ENCODE peak calls at places on chromosomes 12 and 14, in four cellular contexts. M is heart left ventricle, L is ACHN, N is NCI-H345. J is an unnamed sample.

GRCh38 chr12:69527506-69528272 is 57.5 kb downstream of the FRS2 start:
- DNase-seq in L (no peak), M (no peak), N (no peak), J (no peak)

GRCh38 chr14:66121859-66122258 is 364.3 kb upstream of the CCDC196 start:
- DNase-seq in M (no peak), L (no peak), N (no peak), J (no peak)

GRCh38 chr12:110846615-110847566 is at the start of gene CCDC63:
- DNase-seq in L (peak; percentile 49), M (peak; percentile 75), N (peak; percentile 39), J (peak; percentile 77)

GRCh38 chr12:111394480-111394879 is 11.2 kb upstream of the SH2B3 start:
- DNase-seq in L (no peak), M (no peak), N (no peak), J (no peak)

GRCh38 chr12:76402259-76402658 is 54.0 kb upstream of the BBS10 start:
- DNase-seq in M (no peak), N (no peak), L (no peak), J (no peak)

GRCh38 chr12:109762673-109763191 is 49.1 kb downstream of the FAM222A start:
- DNase-seq in M (no peak), N (no peak), L (no peak), J (no peak)

GRCh38 chr12:15982071-15982470 is 70.9 kb downstream of the DERA start:
- DNase-seq in N (no peak), M (no peak), L (no peak), J (no peak)

GRCh38 chr12:55725556-55725955 is 3.3 kb downstream of the CD63 start:
- DNase-seq in L (no peak), M (peak; percentile 24), N (no peak), J (no peak)

GRCh38 chr12:2319747-2320146 is 267.0 kb downstream of the CACNA1C start:
- DNase-seq in L (peak; percentile 12), N (no peak), M (peak; percentile 54), J (no peak)

GRCh38 chr14:105309371-105309770 is 5.2 kb upstream of the PACS2 start:
- DNase-seq in L (no peak), N (no peak), M (no peak), J (no peak)

GRCh38 chr14:75120546-75121291 is 6.1 kb downstream of the NEK9 start:
- DNase-seq in L (no peak), M (no peak), N (no peak), J (no peak)

GRCh38 chr12:94208433-94208921 is 60.1 kb downstream of the PLXNC1 start:
- DNase-seq in L (no peak), M (peak; percentile 28), N (no peak), J (no peak)

GRCh38 chr12:93000026-93000425 is 70.9 kb upstream of the EEA1 start:
- DNase-seq in N (no peak), M (no peak), L (no peak), J (no peak)

GRCh38 chr12:107372229-107372658 is 278.9 kb upstream of the CRY1 start:
- DNase-seq in N (no peak), L (no peak), M (no peak), J (no peak)

GRCh38 chr12:79677667-79678066 is 13.1 kb downstream of the PAWR start:
- DNase-seq in N (no peak), L (no peak), M (no peak), J (no peak)

GRCh38 chr14:105281354-105282097 is 19.3 kb downstream of the BRF1 start:
- DNase-seq in M (no peak), N (no peak), L (peak; percentile 61), J (peak; percentile 37)

GRCh38 chr14:24734917-24735500 is 101.0 kb upstream of the GZMB start:
- DNase-seq in M (peak; percentile 30), N (peak; percentile 81), L (peak; percentile 53), J (no peak)

GRCh38 chr12:64714551-64714968 is 44.6 kb downstream of the GNS start:
- DNase-seq in L (no peak), M (no peak), N (no peak), J (no peak)

GRCh38 chr12:25653487-25654175 is 100.5 kb upstream of the LMNTD1 start:
- DNase-seq in M (peak; percentile 29), N (no peak), L (no peak), J (no peak)

GRCh38 chr12:49505672-49506071 is 33.2 kb upstream of the KCNH3 start:
- DNase-seq in N (no peak), L (no peak), M (no peak), J (no peak)

GRCh38 chr12:89707992-89708792 is 446 bp downstream of the ATP2B1 start:
- DNase-seq in N (peak; percentile 39), L (peak; percentile 46), M (peak; percentile 42), J (peak; percentile 77)

GRCh38 chr12:1013618-1014489 is 22.8 kb downstream of the ERC1 start:
- DNase-seq in N (no peak), M (no peak), L (peak; percentile 95), J (no peak)

GRCh38 chr12:11731042-11731357 is 81.5 kb downstream of the ETV6 start:
- DNase-seq in N (no peak), L (no peak), M (no peak), J (no peak)

GRCh38 chr12:101713059-101713682 is 15.7 kb downstream of the CHPT1 start:
- DNase-seq in N (no peak), L (no peak), M (peak; percentile 55), J (no peak)

GRCh38 chr12:100145643-100146042 is 3.0 kb upstream of the BLTP3B start:
- DNase-seq in N (no peak), M (no peak), L (no peak), J (no peak)

GRCh38 chr14:59246566-59246965 is 58.1 kb downstream of the DAAM1 start:
- DNase-seq in M (no peak), L (no peak), N (no peak), J (no peak)

GRCh38 chr12:127729381-127729780 is 537.6 kb upstream of the TMEM132C start:
- DNase-seq in N (no peak), L (peak; percentile 8), M (no peak), J (no peak)

GRCh38 chr12:81992461-81992860 is 233.3 kb upstream of the PPFIA2 start:
- DNase-seq in L (peak; percentile 21), N (peak; percentile 9), M (no peak), J (no peak)

GRCh38 chr12:52263761-52264434 is 10.5 kb upstream of the KRT86 start:
- DNase-seq in M (no peak), L (no peak), N (no peak), J (no peak)

GRCh38 chr14:95260537-95261440 is 58.9 kb downstream of the CLMN start:
- DNase-seq in L (no peak), M (no peak), N (no peak), J (no peak)

GRCh38 chr14:74516451-74517155 is 23.0 kb downstream of the ISCA2 start:
- DNase-seq in M (peak; percentile 13), N (no peak), L (no peak), J (no peak)

GRCh38 chr12:13171921-13172859 is 24.3 kb upstream of the EMP1 start:
- DNase-seq in L (peak; percentile 23), M (no peak), N (no peak), J (no peak)

GRCh38 chr12:5437122-5437521 is 5.2 kb downstream of the NTF3 start:
- DNase-seq in N (no peak), M (no peak), L (no peak), J (no peak)

GRCh38 chr12:2693204-2693860 is 101.4 kb upstream of the FKBP4 start:
- DNase-seq in L (no peak), N (no peak), M (no peak), J (no peak)

GRCh38 chr12:3560295-3560620 is 69.3 kb downstream of the PRMT8 start:
- DNase-seq in N (no peak), L (no peak), M (no peak), J (no peak)

GRCh38 chr14:21867541-21867940 is 193.9 kb upstream of the OR4E1 start:
- DNase-seq in N (no peak), M (no peak), L (peak; percentile 27), J (no peak)

GRCh38 chr14:86055512-86055911 is 525.6 kb downstream of the FLRT2 start:
- DNase-seq in L (no peak), M (no peak), N (peak; percentile 26), J (no peak)

GRCh38 chr12:126780343-126780742 is 1486.6 kb upstream of the TMEM132C start:
- DNase-seq in N (no peak), L (no peak), M (no peak), J (no peak)